ENCODE peak calls at places on chromosomes 16 and 17, in ten cellular contexts. One of them, this sample, is unnamed.

GRCh38 chr17:80624864-80625263 is 80.2 kb downstream of the RPTOR start:
- DNase-seq in mesendoderm: no peak
- DNase-seq in iris pigment epithelial cell: no peak
- DNase-seq in naive thymus-derived CD4-positive, alpha-beta T cell: no peak
- DNase-seq in AG04449: no peak
- DNase-seq in stimulated activated CD4-positive, alpha-beta T cell treated with anti-CD3 and anti-CD28 coated beads, Interleukin-1b, Interleukin-23, amount 100 ng/mL, for 1 hour: no peak
- DNase-seq in iPS-NIHi11: no peak
- DNase-seq in hepatocyte: no peak
- DNase-seq in NCI-H1436: no peak
- DNase-seq in neuronal stem cell: no peak
- DNase-seq in this sample: no peak

GRCh38 chr17:46832945-46833839 is 14.7 kb upstream of the WNT3 start:
- DNase-seq in naive thymus-derived CD4-positive, alpha-beta T cell: no peak
- DNase-seq in iPS-NIHi11: no peak
- DNase-seq in hepatocyte: no peak
- DNase-seq in AG04449: no peak
- DNase-seq in neuronal stem cell: no peak
- DNase-seq in mesendoderm: peak
- DNase-seq in NCI-H1436: no peak
- DNase-seq in stimulated activated CD4-positive, alpha-beta T cell treated with anti-CD3 and anti-CD28 coated beads, Interleukin-1b, Interleukin-23, amount 100 ng/mL, for 1 hour: no peak
- DNase-seq in iris pigment epithelial cell: peak
- DNase-seq in this sample: no peak

GRCh38 chr17:21190078-21190477 is 23.9 kb downstream of the TMEM11 start:
- DNase-seq in hepatocyte: no peak
- DNase-seq in iPS-NIHi11: no peak
- DNase-seq in mesendoderm: no peak
- DNase-seq in neuronal stem cell: no peak
- DNase-seq in iris pigment epithelial cell: no peak
- DNase-seq in AG04449: no peak
- DNase-seq in naive thymus-derived CD4-positive, alpha-beta T cell: no peak
- DNase-seq in stimulated activated CD4-positive, alpha-beta T cell treated with anti-CD3 and anti-CD28 coated beads, Interleukin-1b, Interleukin-23, amount 100 ng/mL, for 1 hour: no peak
- DNase-seq in NCI-H1436: no peak
- DNase-seq in this sample: no peak

GRCh38 chr17:58189436-58190146 is 2.9 kb upstream of the EPX start:
- DNase-seq in stimulated activated CD4-positive, alpha-beta T cell treated with anti-CD3 and anti-CD28 coated beads, Interleukin-1b, Interleukin-23, amount 100 ng/mL, for 1 hour: no peak
- DNase-seq in mesendoderm: no peak
- DNase-seq in iPS-NIHi11: peak
- DNase-seq in NCI-H1436: peak
- DNase-seq in hepatocyte: no peak
- DNase-seq in neuronal stem cell: no peak
- DNase-seq in naive thymus-derived CD4-positive, alpha-beta T cell: no peak
- DNase-seq in iris pigment epithelial cell: peak
- DNase-seq in AG04449: peak
- DNase-seq in this sample: no peak

GRCh38 chr17:1197781-1198490 is 18.2 kb upstream of the ABR start:
- DNase-seq in iPS-NIHi11: no peak
- DNase-seq in hepatocyte: peak
- DNase-seq in neuronal stem cell: no peak
- DNase-seq in NCI-H1436: no peak
- DNase-seq in naive thymus-derived CD4-positive, alpha-beta T cell: peak
- DNase-seq in AG04449: no peak
- DNase-seq in mesendoderm: no peak
- DNase-seq in iris pigment epithelial cell: peak
- DNase-seq in stimulated activated CD4-positive, alpha-beta T cell treated with anti-CD3 and anti-CD28 coated beads, Interleukin-1b, Interleukin-23, amount 100 ng/mL, for 1 hour: no peak
- DNase-seq in this sample: peak

GRCh38 chr16:81703177-81704155 is 75.6 kb upstream of the PLCG2 start:
- DNase-seq in AG04449: peak
- DNase-seq in naive thymus-derived CD4-positive, alpha-beta T cell: no peak
- DNase-seq in neuronal stem cell: no peak
- DNase-seq in stimulated activated CD4-positive, alpha-beta T cell treated with anti-CD3 and anti-CD28 coated beads, Interleukin-1b, Interleukin-23, amount 100 ng/mL, for 1 hour: no peak
- DNase-seq in iris pigment epithelial cell: peak
- DNase-seq in hepatocyte: peak
- DNase-seq in mesendoderm: no peak
- DNase-seq in NCI-H1436: no peak
- DNase-seq in iPS-NIHi11: no peak
- DNase-seq in this sample: no peak

GRCh38 chr16:56682703-56683397 is 580 bp downstream of the MT1X start:
- DNase-seq in stimulated activated CD4-positive, alpha-beta T cell treated with anti-CD3 and anti-CD28 coated beads, Interleukin-1b, Interleukin-23, amount 100 ng/mL, for 1 hour: no peak
- DNase-seq in hepatocyte: no peak
- DNase-seq in mesendoderm: no peak
- DNase-seq in naive thymus-derived CD4-positive, alpha-beta T cell: no peak
- DNase-seq in iPS-NIHi11: no peak
- DNase-seq in NCI-H1436: no peak
- DNase-seq in iris pigment epithelial cell: no peak
- DNase-seq in neuronal stem cell: no peak
- DNase-seq in AG04449: no peak
- DNase-seq in this sample: no peak

GRCh38 chr17:7251330-7252175 is at the start of gene CTDNEP1:
- DNase-seq in AG04449: peak
- DNase-seq in iris pigment epithelial cell: peak
- DNase-seq in neuronal stem cell: no peak
- DNase-seq in mesendoderm: peak
- DNase-seq in iPS-NIHi11: peak
- DNase-seq in naive thymus-derived CD4-positive, alpha-beta T cell: peak
- DNase-seq in NCI-H1436: peak
- DNase-seq in stimulated activated CD4-positive, alpha-beta T cell treated with anti-CD3 and anti-CD28 coated beads, Interleukin-1b, Interleukin-23, amount 100 ng/mL, for 1 hour: peak
- DNase-seq in hepatocyte: peak
- DNase-seq in this sample: peak

GRCh38 chr16:844638-845348 is 44.3 kb upstream of the GNG13 start:
- DNase-seq in stimulated activated CD4-positive, alpha-beta T cell treated with anti-CD3 and anti-CD28 coated beads, Interleukin-1b, Interleukin-23, amount 100 ng/mL, for 1 hour: no peak
- DNase-seq in iris pigment epithelial cell: no peak
- DNase-seq in naive thymus-derived CD4-positive, alpha-beta T cell: no peak
- DNase-seq in AG04449: no peak
- DNase-seq in hepatocyte: no peak
- DNase-seq in iPS-NIHi11: no peak
- DNase-seq in mesendoderm: no peak
- DNase-seq in NCI-H1436: no peak
- DNase-seq in neuronal stem cell: no peak
- DNase-seq in this sample: no peak

GRCh38 chr17:10105513-10106001 is 92.8 kb downstream of the GAS7 start:
- DNase-seq in mesendoderm: peak
- DNase-seq in AG04449: peak
- DNase-seq in iPS-NIHi11: no peak
- DNase-seq in naive thymus-derived CD4-positive, alpha-beta T cell: no peak
- DNase-seq in iris pigment epithelial cell: peak
- DNase-seq in stimulated activated CD4-positive, alpha-beta T cell treated with anti-CD3 and anti-CD28 coated beads, Interleukin-1b, Interleukin-23, amount 100 ng/mL, for 1 hour: no peak
- DNase-seq in neuronal stem cell: no peak
- DNase-seq in NCI-H1436: no peak
- DNase-seq in hepatocyte: peak
- DNase-seq in this sample: no peak